ENCODE peak calls at places on chromosomes 3 and 15, in six cellular contexts. L, C, W, M, Y and X are unnamed samples.

GRCh38 chr15:62382046-62382445 is 217.0 kb upstream of the C2CD4B start:
- DNase-seq in W (no peak), C (no peak), Y (no peak), M (no peak), L (no peak), X (no peak)

GRCh38 chr3:82261013-82261412 is 499.6 kb upstream of the GBE1 start:
- DNase-seq in L (no peak), C (no peak), Y (no peak), M (no peak), W (no peak), X (no peak)

GRCh38 chr3:197125601-197126000 is 96.0 kb upstream of the MELTF start:
- DNase-seq in M (no peak), C (no peak), W (no peak), Y (no peak), L (no peak), X (no peak)

GRCh38 chr3:120100711-120101110 is 6.5 kb upstream of the GSK3B start:
- DNase-seq in W (no peak), C (no peak), L (no peak), M (no peak), Y (no peak), X (no peak)

GRCh38 chr3:73658227-73658626 is 33.5 kb upstream of the PDZRN3 start:
- DNase-seq in M (no peak), C (no peak), L (no peak), W (no peak), Y (peak; percentile 28), X (peak; percentile 58)

GRCh38 chr15:31489281-31489680 is 162.6 kb downstream of the KLF13 start:
- DNase-seq in W (no peak), L (no peak), C (no peak), Y (no peak), M (no peak), X (no peak)

GRCh38 chr3:177646749-177647148 is 449.5 kb upstream of the TBL1XR1 start:
- DNase-seq in L (no peak), W (no peak), M (no peak), Y (no peak), C (peak; percentile 21), X (no peak)

GRCh38 chr15:101611007-101611406 is 41.2 kb downstream of the TM2D3 start:
- DNase-seq in C (no peak), L (no peak), Y (no peak), M (no peak), W (no peak), X (no peak)

GRCh38 chr3:134816623-134817022 is 21.6 kb downstream of the EPHB1 start:
- DNase-seq in W (no peak), M (no peak), Y (no peak), C (no peak), L (no peak), X (no peak)

GRCh38 chr15:37574985-37575384 is 359.5 kb upstream of the TMCO5A start:
- DNase-seq in W (no peak), M (no peak), Y (no peak), L (no peak), C (no peak), X (no peak)

GRCh38 chr15:92385096-92385495 is 8.6 kb upstream of the ST8SIA2 start:
- DNase-seq in M (no peak), Y (no peak), C (no peak), W (no peak), L (no peak), X (no peak)